ENCODE peak calls at places on chromosome 4, in nine cellular contexts. One of them, this sample, is unnamed.
A peak's percentile ranks its signal among the peaks of the same experiment; 100 is the strongest.

GRCh38 chr4:121980643-121981042 is 28.8 kb upstream of the TRPC3 start:
- DNase-seq in NCI-H1436: no peak
- DNase-seq in NB4: no peak
- DNase-seq in HEK293T: no peak
- DNase-seq in islet precursor cell: no peak
- DNase-seq in hippocampal formation: no peak
- DNase-seq in HS-5: no peak
- DNase-seq in AG09309: no peak
- DNase-seq in nephron progenitor cell: no peak
- DNase-seq in this sample: no peak

GRCh38 chr4:6224725-6225124 is 24.4 kb upstream of the JAKMIP1 start:
- DNase-seq in NCI-H1436: no peak
- DNase-seq in NB4: no peak
- DNase-seq in HEK293T: no peak
- DNase-seq in islet precursor cell: no peak
- DNase-seq in hippocampal formation: no peak
- DNase-seq in HS-5: no peak
- DNase-seq in AG09309: no peak
- DNase-seq in nephron progenitor cell: no peak
- DNase-seq in this sample: no peak

GRCh38 chr4:8090312-8090711 is 68.3 kb downstream of the ABLIM2 start:
- DNase-seq in NCI-H1436: no peak
- DNase-seq in NB4: no peak
- DNase-seq in HEK293T: no peak
- DNase-seq in islet precursor cell: no peak
- DNase-seq in hippocampal formation: no peak
- DNase-seq in HS-5: peak; percentile 30
- DNase-seq in AG09309: no peak
- DNase-seq in nephron progenitor cell: no peak
- DNase-seq in this sample: peak; percentile 30

GRCh38 chr4:15493411-15493810 is 23.7 kb downstream of the CC2D2A start:
- DNase-seq in NCI-H1436: no peak
- DNase-seq in NB4: no peak
- DNase-seq in HEK293T: no peak
- DNase-seq in islet precursor cell: no peak
- DNase-seq in hippocampal formation: no peak
- DNase-seq in HS-5: no peak
- DNase-seq in AG09309: no peak
- DNase-seq in nephron progenitor cell: no peak
- DNase-seq in this sample: no peak

GRCh38 chr4:172270421-172270820 is 457.2 kb downstream of the GALNTL6 start:
- DNase-seq in NCI-H1436: peak; percentile 67
- DNase-seq in NB4: no peak
- DNase-seq in HEK293T: peak; percentile 25
- DNase-seq in islet precursor cell: no peak
- DNase-seq in hippocampal formation: no peak
- DNase-seq in HS-5: no peak
- DNase-seq in AG09309: no peak
- DNase-seq in nephron progenitor cell: no peak
- DNase-seq in this sample: no peak

GRCh38 chr4:25427871-25428270 is 50.8 kb downstream of the ANAPC4 start:
- DNase-seq in NCI-H1436: no peak
- DNase-seq in NB4: no peak
- DNase-seq in HEK293T: no peak
- DNase-seq in islet precursor cell: no peak
- DNase-seq in hippocampal formation: no peak
- DNase-seq in HS-5: no peak
- DNase-seq in AG09309: no peak
- DNase-seq in nephron progenitor cell: no peak
- DNase-seq in this sample: no peak

GRCh38 chr4:978957-979701 is 5.8 kb upstream of the DGKQ start:
- DNase-seq in NCI-H1436: no peak
- DNase-seq in NB4: peak; percentile 94
- DNase-seq in HEK293T: no peak
- DNase-seq in islet precursor cell: peak; percentile 77
- DNase-seq in hippocampal formation: no peak
- DNase-seq in HS-5: peak; percentile 34
- DNase-seq in AG09309: no peak
- DNase-seq in nephron progenitor cell: no peak
- DNase-seq in this sample: no peak

GRCh38 chr4:68344049-68344448 is 5.8 kb downstream of the YTHDC1 start:
- DNase-seq in NCI-H1436: no peak
- DNase-seq in NB4: no peak
- DNase-seq in HEK293T: no peak
- DNase-seq in islet precursor cell: no peak
- DNase-seq in hippocampal formation: no peak
- DNase-seq in HS-5: no peak
- DNase-seq in AG09309: no peak
- DNase-seq in nephron progenitor cell: no peak
- DNase-seq in this sample: no peak

GRCh38 chr4:142402925-142403324 is 443.2 kb downstream of the INPP4B start:
- DNase-seq in NCI-H1436: no peak
- DNase-seq in NB4: no peak
- DNase-seq in HEK293T: no peak
- DNase-seq in islet precursor cell: peak; percentile 69
- DNase-seq in hippocampal formation: no peak
- DNase-seq in HS-5: no peak
- DNase-seq in AG09309: no peak
- DNase-seq in nephron progenitor cell: no peak
- DNase-seq in this sample: no peak

GRCh38 chr4:69738872-69739271 is 21.5 kb downstream of the SULT1B1 start:
- DNase-seq in NCI-H1436: no peak
- DNase-seq in NB4: no peak
- DNase-seq in HEK293T: no peak
- DNase-seq in islet precursor cell: no peak
- DNase-seq in hippocampal formation: no peak
- DNase-seq in HS-5: no peak
- DNase-seq in AG09309: no peak
- DNase-seq in nephron progenitor cell: no peak
- DNase-seq in this sample: no peak

GRCh38 chr4:120922390-120923200 is at the start of gene PRDM5:
- DNase-seq in NCI-H1436: no peak
- DNase-seq in NB4: no peak
- DNase-seq in HEK293T: peak; percentile 53
- DNase-seq in islet precursor cell: peak; percentile 78
- DNase-seq in hippocampal formation: peak; percentile 10
- DNase-seq in HS-5: peak; percentile 32
- DNase-seq in AG09309: no peak
- DNase-seq in nephron progenitor cell: peak; percentile 72
- DNase-seq in this sample: no peak

GRCh38 chr4:89949782-89950387 is 55.2 kb downstream of the MMRN1 start:
- DNase-seq in NCI-H1436: no peak
- DNase-seq in NB4: peak; percentile 11
- DNase-seq in HEK293T: peak; percentile 19
- DNase-seq in islet precursor cell: no peak
- DNase-seq in hippocampal formation: no peak
- DNase-seq in HS-5: no peak
- DNase-seq in AG09309: no peak
- DNase-seq in nephron progenitor cell: no peak
- DNase-seq in this sample: no peak

This sample was measured in keratinocyte.